ENCODE peak calls at places on chromosomes 3 and 15, in seven cellular contexts. One of them, this sample, is unnamed.

GRCh38 chr3:175338775-175339535 is 479.8 kb downstream of the NAALADL2 start:
- DNase-seq in spleen: no peak
- DNase-seq in GM12878: no peak
- DNase-seq in sigmoid colon: no peak
- DNase-seq in transverse colon: peak; percentile 11
- DNase-seq in stomach: peak; percentile 26
- DNase-seq in suprapubic skin: no peak
- DNase-seq in this sample: peak; percentile 60

GRCh38 chr3:21645121-21645897 is 105.7 kb downstream of the ZNF385D start:
- DNase-seq in spleen: no peak
- DNase-seq in GM12878: no peak
- DNase-seq in sigmoid colon: no peak
- DNase-seq in transverse colon: no peak
- DNase-seq in stomach: peak; percentile 42
- DNase-seq in suprapubic skin: no peak
- DNase-seq in this sample: no peak

GRCh38 chr3:12869025-12869695 is 27.8 kb upstream of the RPL32 start:
- DNase-seq in spleen: peak; percentile 85
- DNase-seq in GM12878: no peak
- DNase-seq in sigmoid colon: no peak
- DNase-seq in transverse colon: peak; percentile 67
- DNase-seq in stomach: peak; percentile 76
- DNase-seq in suprapubic skin: no peak
- DNase-seq in this sample: no peak

GRCh38 chr3:189353988-189354735 is 182.4 kb downstream of the TPRG1 start:
- DNase-seq in spleen: no peak
- DNase-seq in GM12878: no peak
- DNase-seq in sigmoid colon: no peak
- DNase-seq in transverse colon: peak; percentile 21
- DNase-seq in stomach: no peak
- DNase-seq in suprapubic skin: no peak
- DNase-seq in this sample: no peak

GRCh38 chr3:195441971-195442572 is 748 bp downstream of the ACAP2 start:
- DNase-seq in spleen: peak; percentile 91
- DNase-seq in GM12878: no peak
- DNase-seq in sigmoid colon: peak; percentile 73
- DNase-seq in transverse colon: peak; percentile 50
- DNase-seq in stomach: peak; percentile 35
- DNase-seq in suprapubic skin: no peak
- DNase-seq in this sample: peak; percentile 49

GRCh38 chr3:16338124-16338523 is 73.1 kb downstream of the OXNAD1 start:
- DNase-seq in spleen: peak; percentile 90
- DNase-seq in GM12878: peak; percentile 20
- DNase-seq in sigmoid colon: no peak
- DNase-seq in transverse colon: peak; percentile 47
- DNase-seq in stomach: peak; percentile 30
- DNase-seq in suprapubic skin: no peak
- DNase-seq in this sample: no peak

GRCh38 chr3:30625541-30626438 is 19.4 kb downstream of the TGFBR2 start:
- DNase-seq in spleen: no peak
- DNase-seq in GM12878: no peak
- DNase-seq in sigmoid colon: no peak
- DNase-seq in transverse colon: no peak
- DNase-seq in stomach: no peak
- DNase-seq in suprapubic skin: no peak
- DNase-seq in this sample: no peak

GRCh38 chr3:25441234-25441856 is 13.3 kb downstream of the RARB start:
- DNase-seq in spleen: no peak
- DNase-seq in GM12878: no peak
- DNase-seq in sigmoid colon: no peak
- DNase-seq in transverse colon: peak; percentile 17
- DNase-seq in stomach: no peak
- DNase-seq in suprapubic skin: no peak
- DNase-seq in this sample: no peak

GRCh38 chr3:16140116-16140893 is 34.2 kb upstream of the GALNT15 start:
- DNase-seq in spleen: no peak
- DNase-seq in GM12878: no peak
- DNase-seq in sigmoid colon: peak; percentile 87
- DNase-seq in transverse colon: peak; percentile 22
- DNase-seq in stomach: no peak
- DNase-seq in suprapubic skin: no peak
- DNase-seq in this sample: peak; percentile 33

GRCh38 chr3:156187146-156187769 is 66.9 kb downstream of the KCNAB1 start:
- DNase-seq in spleen: no peak
- DNase-seq in GM12878: no peak
- DNase-seq in sigmoid colon: no peak
- DNase-seq in transverse colon: no peak
- DNase-seq in stomach: no peak
- DNase-seq in suprapubic skin: no peak
- DNase-seq in this sample: no peak

GRCh38 chr3:13704174-13704573 is 155.2 kb downstream of the FBLN2 start:
- DNase-seq in spleen: peak; percentile 14
- DNase-seq in GM12878: no peak
- DNase-seq in sigmoid colon: no peak
- DNase-seq in transverse colon: no peak
- DNase-seq in stomach: no peak
- DNase-seq in suprapubic skin: peak; percentile 18
- DNase-seq in this sample: no peak

GRCh38 chr3:43695443-43695842 is 4.7 kb downstream of the ABHD5 start:
- DNase-seq in spleen: no peak
- DNase-seq in GM12878: no peak
- DNase-seq in sigmoid colon: no peak
- DNase-seq in transverse colon: no peak
- DNase-seq in stomach: no peak
- DNase-seq in suprapubic skin: no peak
- DNase-seq in this sample: no peak

GRCh38 chr3:124119056-124119721 is 127.3 kb upstream of the ROPN1 start:
- DNase-seq in spleen: no peak
- DNase-seq in GM12878: no peak
- DNase-seq in sigmoid colon: no peak
- DNase-seq in transverse colon: no peak
- DNase-seq in stomach: no peak
- DNase-seq in suprapubic skin: no peak
- DNase-seq in this sample: no peak

GRCh38 chr3:172203522-172204258 is 164.3 kb downstream of the FNDC3B start:
- DNase-seq in spleen: no peak
- DNase-seq in GM12878: no peak
- DNase-seq in sigmoid colon: no peak
- DNase-seq in transverse colon: no peak
- DNase-seq in stomach: peak; percentile 62
- DNase-seq in suprapubic skin: no peak
- DNase-seq in this sample: peak; percentile 80

GRCh38 chr15:95469601-95470000 is 860.9 kb upstream of the NR2F2 start:
- DNase-seq in spleen: no peak
- DNase-seq in GM12878: no peak
- DNase-seq in sigmoid colon: no peak
- DNase-seq in transverse colon: no peak
- DNase-seq in stomach: no peak
- DNase-seq in suprapubic skin: no peak
- DNase-seq in this sample: no peak
- TF ChIP-seq POLR2AphosphoS5 in spleen: no peak
- TF ChIP-seq POLR2AphosphoS5 in GM12878: no peak
- TF ChIP-seq POLR2AphosphoS5 in sigmoid colon: no peak
- TF ChIP-seq POLR2AphosphoS5 in transverse colon: no peak
- TF ChIP-seq POLR2AphosphoS5 in stomach: no peak
- TF ChIP-seq POLR2AphosphoS5 in suprapubic skin: no peak
- TF ChIP-seq POLR2AphosphoS5 in this sample: no peak

DNA sequence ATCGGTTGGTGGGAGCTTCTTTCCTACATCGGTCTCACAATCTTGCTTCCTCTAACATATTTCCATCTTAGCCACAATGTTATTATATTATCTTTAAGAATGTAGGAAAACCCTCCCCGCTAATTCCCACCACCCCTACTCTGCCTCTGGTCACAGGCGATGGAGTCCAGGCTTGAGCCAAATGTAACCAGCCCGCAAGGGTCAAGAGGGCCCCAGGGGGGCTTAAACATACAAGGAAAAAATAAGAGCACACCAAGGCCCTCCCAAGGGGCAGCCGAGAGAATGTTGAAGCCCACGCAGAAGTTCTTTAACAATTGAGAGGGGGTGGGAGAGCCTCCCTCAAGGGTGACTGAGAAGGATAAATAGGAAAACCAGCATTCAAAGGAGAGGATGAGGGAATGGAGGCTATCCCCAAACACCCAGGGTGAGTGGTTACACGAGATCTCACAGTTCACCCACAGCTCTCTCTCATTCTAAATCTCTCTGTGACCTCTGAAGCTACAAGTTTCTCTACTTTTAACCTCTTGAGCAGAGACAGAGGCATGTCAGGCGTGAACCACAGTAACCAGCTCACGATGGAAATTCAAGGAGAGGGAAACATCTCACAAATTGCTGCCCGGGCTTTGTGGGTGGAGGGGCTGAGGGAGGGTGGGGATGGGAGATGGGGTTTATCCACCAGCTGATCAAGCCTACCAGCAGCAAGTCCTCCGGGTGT is 31.4 kb upstream of the UACA start:
- DNase-seq in spleen: no peak
- DNase-seq in GM12878: no peak
- DNase-seq in sigmoid colon: no peak
- DNase-seq in transverse colon: no peak
- DNase-seq in stomach: no peak
- DNase-seq in suprapubic skin: no peak
- DNase-seq in this sample: no peak
- H3K4me1 ChIP-seq in spleen: peaks cover 7% of the 10 kb centered on the region
- H3K4me1 ChIP-seq in GM12878: no peaks in the 10 kb centered on the region
- H3K4me1 ChIP-seq in sigmoid colon: peaks cover 4% of the 10 kb centered on the region
- H3K4me1 ChIP-seq in transverse colon: no peaks in the 10 kb centered on the region
- H3K4me1 ChIP-seq in stomach: peaks cover 6% of the 10 kb centered on the region
- H3K4me1 ChIP-seq in suprapubic skin: peaks cover 9% of the 10 kb centered on the region
- H3K4me1 ChIP-seq in this sample: no peaks in the 10 kb centered on the region

GRCh38 chr3:65385805-65386204 is 652.9 kb downstream of the MAGI1 start:
- DNase-seq in spleen: no peak
- DNase-seq in GM12878: no peak
- DNase-seq in sigmoid colon: no peak
- DNase-seq in transverse colon: no peak
- DNase-seq in stomach: no peak
- DNase-seq in suprapubic skin: no peak
- DNase-seq in this sample: no peak
- TF ChIP-seq POLR2AphosphoS5 in spleen: no peak
- TF ChIP-seq POLR2AphosphoS5 in GM12878: no peak
- TF ChIP-seq POLR2AphosphoS5 in sigmoid colon: no peak
- TF ChIP-seq POLR2AphosphoS5 in transverse colon: no peak
- TF ChIP-seq POLR2AphosphoS5 in stomach: no peak
- TF ChIP-seq POLR2AphosphoS5 in suprapubic skin: no peak
- TF ChIP-seq POLR2AphosphoS5 in this sample: no peak

GRCh38 chr3:71401695-71402231 is 181.8 kb downstream of the FOXP1 start:
- DNase-seq in spleen: no peak
- DNase-seq in GM12878: no peak
- DNase-seq in sigmoid colon: no peak
- DNase-seq in transverse colon: no peak
- DNase-seq in stomach: no peak
- DNase-seq in suprapubic skin: no peak
- DNase-seq in this sample: no peak
- H3K4me1 ChIP-seq in spleen: peaks cover 88% of the 10 kb centered on the region
- H3K4me1 ChIP-seq in GM12878: peaks cover 4% of the 10 kb centered on the region
- H3K4me1 ChIP-seq in sigmoid colon: peaks cover 20% of the 10 kb centered on the region
- H3K4me1 ChIP-seq in transverse colon: peaks cover 9% of the 10 kb centered on the region
- H3K4me1 ChIP-seq in stomach: no peaks in the 10 kb centered on the region
- H3K4me1 ChIP-seq in suprapubic skin: peaks cover 14% of the 10 kb centered on the region
- H3K4me1 ChIP-seq in this sample: no peaks in the 10 kb centered on the region

This sample was measured in prostate gland.